ENCODE peak calls at places on chromosomes 6 and 20, in nine cellular contexts. P, W, E, F, A, U, Y, G and X are unnamed samples.

GRCh38 chr20:7161690-7162089 is 394.2 kb downstream of the BMP2 start:
- DNase-seq in P (no peak), W (peak; percentile 8), E (no peak), F (no peak), A (peak; percentile 13), U (no peak), Y (peak; percentile 38), G (no peak), X (no peak)

GRCh38 chr20:47897461-47897860 is 112.2 kb upstream of the SULF2 start:
- DNase-seq in P (no peak), W (no peak), E (no peak), F (no peak), A (no peak), U (no peak), Y (no peak), G (no peak), X (no peak)

GRCh38 chr6:1396952-1397868 is 7.8 kb downstream of the FOXF2 start:
- DNase-seq in P (peak; percentile 69), W (peak; percentile 81), E (no peak), F (peak; percentile 59), A (peak; percentile 71), U (peak; percentile 91), Y (peak; percentile 31), G (peak; percentile 94), X (peak; percentile 37)

GRCh38 chr6:77362055-77362454 is 101.2 kb downstream of the HTR1B start:
- DNase-seq in P (no peak), W (no peak), E (no peak), F (no peak), A (no peak), U (no peak), Y (no peak), G (no peak), X (no peak)

GRCh38 chr6:168546173-168546572 is 105.2 kb downstream of the SMOC2 start:
- DNase-seq in P (no peak), W (no peak), E (no peak), F (no peak), A (no peak), U (no peak), Y (no peak), G (no peak), X (no peak)

GRCh38 chr20:63064745-63065711 is 58.3 kb upstream of the BHLHE23 start:
- DNase-seq in P (no peak), W (no peak), E (peak; percentile 18), F (peak; percentile 27), A (no peak), U (no peak), Y (no peak), G (no peak), X (no peak)

GRCh38 chr20:37234254-37234581 is 27.4 kb downstream of the GHRH start:
- DNase-seq in P (no peak), W (no peak), E (no peak), F (no peak), A (no peak), U (no peak), Y (no peak), G (no peak), X (no peak)

GRCh38 chr20:47317127-47317895 is 39.2 kb downstream of the ZMYND8 start:
- DNase-seq in P (no peak), W (peak; percentile 98), E (peak; percentile 94), F (peak; percentile 99), A (peak; percentile 98), U (peak; percentile 82), Y (peak; percentile 56), G (peak; percentile 88), X (peak; percentile 88)

GRCh38 chr6:21915707-21916399 is 322.3 kb downstream of the SOX4 start:
- DNase-seq in P (no peak), W (peak; percentile 57), E (no peak), F (peak; percentile 73), A (peak; percentile 5), U (peak; percentile 59), Y (no peak), G (no peak), X (no peak)

GRCh38 chr20:19814241-19814640 is 56.2 kb downstream of the RIN2 start:
- DNase-seq in P (no peak), W (no peak), E (no peak), F (no peak), A (no peak), U (no peak), Y (no peak), G (no peak), X (no peak)

GRCh38 chr6:34459899-34460593 is 5.8 kb upstream of the PACSIN1 start:
- DNase-seq in P (no peak), W (peak; percentile 65), E (no peak), F (peak; percentile 25), A (peak; percentile 13), U (peak; percentile 86), Y (peak; percentile 59), G (no peak), X (peak; percentile 2)

GRCh38 chr6:54525731-54526130 is 217.5 kb downstream of the TINAG start:
- DNase-seq in P (no peak), W (peak; percentile 3), E (no peak), F (peak; percentile 66), A (peak; percentile 32), U (no peak), Y (no peak), G (peak; percentile 3), X (no peak)

GRCh38 chr6:33419580-33420492 is at the start of gene SYNGAP1:
- DNase-seq in P (no peak), W (peak; percentile 63), E (peak; percentile 60), F (peak; percentile 56), A (no peak), U (peak; percentile 80), Y (no peak), G (peak; percentile 36), X (peak; percentile 23)